ENCODE peak calls at places on chromosomes 11 and 22, in seven cellular contexts. A is SK-N-SH, N is GM12878, F is HCT116, W is K562, K is HepG2, I is H1. P is an unnamed sample.

GRCh38 chr11:90288207-90288821 is 65.5 kb upstream of the CHORDC1 start:
- DNase-seq in A (peak; percentile 47), N (no peak), F (peak; percentile 16), W (peak; percentile 24), K (peak; percentile 33), I (no peak), P (peak; percentile 71)

GRCh38 chr22:26887456-26887855 is 230.1 kb downstream of the MIAT start:
- DNase-seq in A (no peak), N (no peak), F (no peak), W (no peak), K (no peak), I (no peak), P (no peak)

GRCh38 chr22:48951836-48952235 is 875.8 kb downstream of the BRD1 start:
- DNase-seq in A (no peak), N (no peak), F (no peak), W (no peak), K (no peak), I (peak; percentile 20), P (no peak)

GRCh38 chr11:45142241-45142885 is 4.1 kb upstream of the PRDM11 start:
- DNase-seq in A (no peak), N (no peak), F (no peak), W (no peak), K (no peak), I (no peak), P (no peak)

GRCh38 chr11:105189586-105189985 is 50.0 kb upstream of the CARD18 start:
- DNase-seq in A (no peak), N (no peak), F (no peak), W (no peak), K (no peak), I (no peak), P (no peak)

GRCh38 chr22:43277987-43278601 is 65.1 kb downstream of the SCUBE1 start:
- DNase-seq in A (no peak), N (no peak), F (no peak), W (no peak), K (no peak), I (no peak), P (no peak)

GRCh38 chr22:27489265-27489675 is 312.3 kb downstream of the MN1 start:
- DNase-seq in A (peak; percentile 54), N (no peak), F (no peak), W (no peak), K (peak; percentile 60), I (no peak), P (no peak)

GRCh38 chr11:74278721-74279148 is 32.7 kb downstream of the P4HA3 start:
- DNase-seq in A (no peak), N (no peak), F (no peak), W (no peak), K (no peak), I (no peak), P (no peak)

GRCh38 chr11:67629386-67630229 is at the start of gene NUDT8:
- DNase-seq in A (peak; percentile 87), N (peak; percentile 51), F (peak; percentile 63), W (peak; percentile 77), K (peak; percentile 65), I (peak; percentile 97), P (peak; percentile 91)

GRCh38 chr22:49303061-49303735 is 524.5 kb downstream of the BRD1 start:
- DNase-seq in A (no peak), N (no peak), F (no peak), W (no peak), K (no peak), I (peak; percentile 28), P (no peak)

GRCh38 chr22:47848384-47848920 is 1086.0 kb downstream of the TBC1D22A start:
- DNase-seq in A (no peak), N (no peak), F (no peak), W (no peak), K (no peak), I (no peak), P (no peak)

GRCh38 chr11:23991140-23991539 is 505.7 kb upstream of the LUZP2 start:
- DNase-seq in A (no peak), N (no peak), F (no peak), W (no peak), K (no peak), I (no peak), P (no peak)

GRCh38 chr11:134761361-134761760 is 349.3 kb upstream of the B3GAT1 start:
- DNase-seq in A (no peak), N (no peak), F (no peak), W (no peak), K (no peak), I (no peak), P (no peak)

GRCh38 chr11:22065472-22065871 is 127.4 kb upstream of the ANO5 start:
- DNase-seq in A (no peak), N (no peak), F (no peak), W (no peak), K (no peak), I (no peak), P (no peak)

GRCh38 chr22:43428005-43428485 is 16.2 kb downstream of the MPPED1 start:
- DNase-seq in A (no peak), N (no peak), F (no peak), W (no peak), K (no peak), I (no peak), P (no peak)

GRCh38 chr11:116879789-116880402 is 42.5 kb upstream of the APOA1 start:
- DNase-seq in A (peak; percentile 58), N (peak; percentile 42), F (peak; percentile 51), W (peak; percentile 34), K (peak; percentile 65), I (no peak), P (peak; percentile 81)

GRCh38 chr11:40290031-40290650 is 1169.3 kb downstream of the LRRC4C start:
- DNase-seq in A (no peak), N (no peak), F (no peak), W (no peak), K (no peak), I (no peak), P (no peak)

GRCh38 chr11:10005955-10006525 is 288.0 kb downstream of the SBF2 start:
- DNase-seq in A (no peak), N (no peak), F (no peak), W (no peak), K (no peak), I (no peak), P (no peak)

GRCh38 chr11:134365011-134365925 is 33.5 kb downstream of the GLB1L2 start:
- DNase-seq in A (no peak), N (no peak), F (no peak), W (no peak), K (no peak), I (no peak), P (no peak)

GRCh38 chr11:122715883-122716282 is 60.4 kb downstream of the UBASH3B start:
- DNase-seq in A (no peak), N (no peak), F (no peak), W (no peak), K (no peak), I (no peak), P (no peak)

GRCh38 chr11:19336331-19336730 is 95.6 kb upstream of the E2F8 start:
- DNase-seq in A (no peak), N (no peak), F (no peak), W (no peak), K (no peak), I (no peak), P (no peak)

GRCh38 chr11:129315781-129316579 is 59.7 kb upstream of the BARX2 start:
- DNase-seq in A (no peak), N (no peak), F (peak; percentile 32), W (no peak), K (peak; percentile 45), I (peak; percentile 54), P (peak; percentile 99)

GRCh38 chr22:19540394-19540793 is 16.2 kb upstream of the CLDN5 start:
- DNase-seq in A (no peak), N (no peak), F (no peak), W (no peak), K (no peak), I (no peak), P (no peak)

GRCh38 chr11:10351768-10352641 is 47.1 kb downstream of the ADM start:
- DNase-seq in A (peak; percentile 38), N (no peak), F (no peak), W (no peak), K (peak; percentile 89), I (peak; percentile 85), P (no peak)

GRCh38 chr22:49415219-49415951 is 412.3 kb downstream of the BRD1 start:
- DNase-seq in A (no peak), N (no peak), F (no peak), W (no peak), K (no peak), I (no peak), P (no peak)

DNA sequence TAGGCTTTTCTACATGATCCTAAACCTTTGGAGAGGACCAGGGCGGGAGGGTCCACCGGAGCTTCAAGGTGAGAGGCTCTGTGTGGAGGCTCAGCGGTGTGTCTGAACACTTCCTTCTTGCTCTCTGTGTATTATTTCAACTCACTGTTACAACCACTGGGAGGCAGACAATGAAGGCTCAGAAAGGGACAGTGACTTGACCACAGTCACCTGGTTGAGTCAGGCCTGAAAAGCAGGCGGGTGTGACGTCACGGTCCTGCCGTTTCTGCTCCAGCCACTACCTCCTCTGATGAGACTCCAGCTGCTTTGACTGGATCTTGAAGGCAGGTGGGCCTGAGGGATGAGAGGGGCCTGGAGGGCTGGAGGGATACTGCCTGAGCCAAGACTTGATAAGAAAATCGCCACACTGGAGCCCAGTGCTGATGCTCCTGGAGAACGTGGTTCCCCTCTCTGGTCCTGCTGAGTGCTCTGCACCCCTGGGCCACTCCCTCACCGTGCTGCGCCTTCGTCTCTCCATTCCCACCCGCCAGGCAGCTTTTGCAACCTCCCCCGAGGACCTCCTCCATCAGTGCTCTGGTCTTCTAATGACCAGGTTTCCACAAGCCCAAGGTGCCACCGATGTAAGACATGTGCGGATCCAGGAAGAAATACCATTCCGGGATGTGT is 27.9 kb downstream of the KCNC1 start:
- DNase-seq in A (no peak), N (peak; percentile 2), F (peak; percentile 28), W (peak; percentile 48), K (no peak), I (no peak), P (no peak)
- TF ChIP-seq JUND in A (no peak), N (no peak), F (no peak), W (no peak), K (no peak), I (no peak), P (no peak)

GRCh38 chr11:108970221-108970991 is 305.5 kb downstream of the DDX10 start:
- DNase-seq in A (no peak), N (no peak), F (no peak), W (no peak), K (no peak), I (no peak), P (no peak)
- TF ChIP-seq JUND in A (no peak), N (no peak), F (no peak), W (no peak), K (no peak), I (no peak), P (no peak)

DNA sequence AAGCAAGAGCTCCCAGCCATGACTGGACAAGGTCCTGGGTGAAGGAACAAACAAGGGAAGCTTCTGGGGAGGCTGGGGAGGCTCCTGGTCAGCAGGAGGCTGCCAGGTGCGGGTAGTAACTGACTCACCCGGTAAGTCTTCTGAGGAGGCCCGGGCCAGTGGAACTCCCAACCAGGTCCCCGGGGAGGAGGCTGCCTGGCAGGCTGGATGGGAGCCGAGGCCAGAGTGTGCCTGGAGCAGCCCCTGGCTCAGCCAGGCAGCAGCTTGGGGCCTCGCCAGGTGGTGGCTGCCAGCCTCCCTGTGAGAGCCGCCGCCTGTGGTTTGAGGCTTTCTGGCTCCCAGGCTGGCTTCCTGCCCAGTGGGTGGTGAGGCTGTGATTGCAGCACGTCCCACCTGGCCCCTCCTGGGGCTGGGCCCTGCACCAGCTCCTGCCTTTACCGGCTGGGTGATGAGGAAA is 46.2 kb downstream of the IGF2 start:
- DNase-seq in A (peak; percentile 55), N (no peak), F (no peak), W (no peak), K (no peak), I (no peak), P (no peak)
- TF ChIP-seq JUND in A (no peak), N (no peak), F (no peak), W (no peak), K (no peak), I (no peak), P (no peak)

GRCh38 chr11:132115454-132115853 is 745.0 kb downstream of the NTM start:
- DNase-seq in A (no peak), N (no peak), F (no peak), W (no peak), K (no peak), I (no peak), P (no peak)
- TF ChIP-seq JUND in A (no peak), N (no peak), F (no peak), W (no peak), K (no peak), I (no peak), P (no peak)